ENCODE peak calls at places on chromosomes 13 and 19, in eight cellular contexts. One of them, this sample, is unnamed.

GRCh38 chr19:57075801-57076492 is 43.8 kb upstream of the USP29 start:
- DNase-seq in neural progenitor cell: no peak
- DNase-seq in uterus: no peak
- DNase-seq in WTC11: no peak
- DNase-seq in heart right ventricle: no peak
- DNase-seq in ascending aorta: no peak
- DNase-seq in A549: no peak
- DNase-seq in tibial artery: no peak
- DNase-seq in this sample: no peak

GRCh38 chr13:79245937-79246574 is 160.0 kb downstream of the RBM26 start:
- DNase-seq in neural progenitor cell: no peak
- DNase-seq in uterus: no peak
- DNase-seq in WTC11: no peak
- DNase-seq in heart right ventricle: no peak
- DNase-seq in ascending aorta: no peak
- DNase-seq in A549: no peak
- DNase-seq in tibial artery: no peak
- DNase-seq in this sample: no peak

GRCh38 chr13:28533049-28533436 is 38.1 kb upstream of the FLT1 start:
- DNase-seq in neural progenitor cell: no peak
- DNase-seq in uterus: no peak
- DNase-seq in WTC11: no peak
- DNase-seq in heart right ventricle: no peak
- DNase-seq in ascending aorta: no peak
- DNase-seq in A549: no peak
- DNase-seq in tibial artery: no peak
- DNase-seq in this sample: no peak

GRCh38 chr13:113584870-113585671 is 518 bp downstream of the TFDP1 start:
- DNase-seq in neural progenitor cell: peak
- DNase-seq in uterus: peak
- DNase-seq in WTC11: no peak
- DNase-seq in heart right ventricle: no peak
- DNase-seq in ascending aorta: no peak
- DNase-seq in A549: peak
- DNase-seq in tibial artery: peak
- DNase-seq in this sample: peak

GRCh38 chr19:28715157-28715556 is 497.8 kb downstream of the UQCRFS1 start:
- DNase-seq in neural progenitor cell: no peak
- DNase-seq in uterus: no peak
- DNase-seq in WTC11: no peak
- DNase-seq in heart right ventricle: no peak
- DNase-seq in ascending aorta: no peak
- DNase-seq in A549: no peak
- DNase-seq in tibial artery: no peak
- DNase-seq in this sample: no peak

GRCh38 chr13:110713981-110714797 is 689 bp downstream of the ING1 start:
- DNase-seq in neural progenitor cell: peak
- DNase-seq in uterus: peak
- DNase-seq in WTC11: peak
- DNase-seq in heart right ventricle: peak
- DNase-seq in ascending aorta: no peak
- DNase-seq in A549: no peak
- DNase-seq in tibial artery: peak
- DNase-seq in this sample: peak

GRCh38 chr13:51237887-51238286 is 15.7 kb downstream of the FAM124A start:
- DNase-seq in neural progenitor cell: no peak
- DNase-seq in uterus: no peak
- DNase-seq in WTC11: no peak
- DNase-seq in heart right ventricle: no peak
- DNase-seq in ascending aorta: no peak
- DNase-seq in A549: no peak
- DNase-seq in tibial artery: no peak
- DNase-seq in this sample: no peak

GRCh38 chr19:16698914-16699313 is 20.7 kb upstream of the NWD1 start:
- DNase-seq in neural progenitor cell: no peak
- DNase-seq in uterus: no peak
- DNase-seq in WTC11: no peak
- DNase-seq in heart right ventricle: peak
- DNase-seq in ascending aorta: no peak
- DNase-seq in A549: no peak
- DNase-seq in tibial artery: peak
- DNase-seq in this sample: no peak

GRCh38 chr19:56155124-56155687 is 14.1 kb downstream of the ZNF444 start:
- DNase-seq in neural progenitor cell: peak
- DNase-seq in uterus: no peak
- DNase-seq in WTC11: peak
- DNase-seq in heart right ventricle: peak
- DNase-seq in ascending aorta: no peak
- DNase-seq in A549: peak
- DNase-seq in tibial artery: no peak
- DNase-seq in this sample: peak

GRCh38 chr19:47653856-47654255 is 44.9 kb downstream of the BICRA start:
- DNase-seq in neural progenitor cell: no peak
- DNase-seq in uterus: no peak
- DNase-seq in WTC11: no peak
- DNase-seq in heart right ventricle: no peak
- DNase-seq in ascending aorta: no peak
- DNase-seq in A549: no peak
- DNase-seq in tibial artery: no peak
- DNase-seq in this sample: no peak

GRCh38 chr13:109509154-109509905 is 277.1 kb downstream of the IRS2 start:
- DNase-seq in neural progenitor cell: no peak
- DNase-seq in uterus: no peak
- DNase-seq in WTC11: no peak
- DNase-seq in heart right ventricle: no peak
- DNase-seq in ascending aorta: no peak
- DNase-seq in A549: no peak
- DNase-seq in tibial artery: no peak
- DNase-seq in this sample: no peak

DNA sequence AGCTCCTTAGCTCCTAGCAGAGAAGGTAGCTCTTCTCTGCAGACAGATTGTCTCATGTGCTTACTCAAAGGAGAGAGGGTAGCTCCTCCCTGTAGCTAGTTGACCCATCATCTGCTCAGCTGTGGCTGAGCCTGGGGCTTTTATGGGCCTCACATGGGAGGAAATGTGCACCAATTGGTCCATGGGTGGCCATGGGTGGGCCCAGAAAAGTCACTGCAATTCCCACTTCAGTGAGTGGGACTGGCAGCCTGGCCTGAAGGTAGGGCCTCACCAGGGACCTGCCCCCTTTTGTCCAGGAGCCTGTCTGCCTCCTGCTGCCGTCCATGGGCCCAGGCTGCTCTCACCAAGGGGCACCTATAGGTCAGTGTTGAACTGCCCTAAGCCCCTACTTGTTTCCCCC is 246.3 kb downstream of the GPC6 start:
- DNase-seq in neural progenitor cell: no peak
- DNase-seq in uterus: no peak
- DNase-seq in WTC11: no peak
- DNase-seq in heart right ventricle: no peak
- DNase-seq in ascending aorta: no peak
- DNase-seq in A549: no peak
- DNase-seq in tibial artery: no peak
- DNase-seq in this sample: no peak
- TF ChIP-seq CTCF in neural progenitor cell: no peak
- TF ChIP-seq CTCF in uterus: no peak
- TF ChIP-seq CTCF in WTC11: no peak
- TF ChIP-seq CTCF in heart right ventricle: no peak
- TF ChIP-seq CTCF in ascending aorta: no peak
- TF ChIP-seq CTCF in A549: no peak
- TF ChIP-seq CTCF in tibial artery: no peak
- TF ChIP-seq CTCF in this sample: no peak

GRCh38 chr19:7637374-7638256 is 705 bp downstream of the STXBP2 start:
- DNase-seq in neural progenitor cell: peak
- DNase-seq in uterus: no peak
- DNase-seq in WTC11: no peak
- DNase-seq in heart right ventricle: no peak
- DNase-seq in ascending aorta: no peak
- DNase-seq in A549: peak
- DNase-seq in tibial artery: no peak
- DNase-seq in this sample: no peak

GRCh38 chr19:7638802-7639465 is 2.0 kb downstream of the STXBP2 start:
- DNase-seq in neural progenitor cell: no peak
- DNase-seq in uterus: no peak
- DNase-seq in WTC11: no peak
- DNase-seq in heart right ventricle: no peak
- DNase-seq in ascending aorta: no peak
- DNase-seq in A549: no peak
- DNase-seq in tibial artery: no peak
- DNase-seq in this sample: no peak

GRCh38 chr19:7636317-7636690 is 606 bp upstream of the STXBP2 start:
- DNase-seq in neural progenitor cell: no peak
- DNase-seq in uterus: no peak
- DNase-seq in WTC11: no peak
- DNase-seq in heart right ventricle: no peak
- DNase-seq in ascending aorta: no peak
- DNase-seq in A549: no peak
- DNase-seq in tibial artery: no peak
- DNase-seq in this sample: no peak

GRCh38 chr19:7635670-7636069 is 1.2 kb upstream of the STXBP2 start:
- DNase-seq in neural progenitor cell: no peak
- DNase-seq in uterus: no peak
- DNase-seq in WTC11: no peak
- DNase-seq in heart right ventricle: no peak
- DNase-seq in ascending aorta: no peak
- DNase-seq in A549: no peak
- DNase-seq in tibial artery: no peak
- DNase-seq in this sample: no peak

DNA sequence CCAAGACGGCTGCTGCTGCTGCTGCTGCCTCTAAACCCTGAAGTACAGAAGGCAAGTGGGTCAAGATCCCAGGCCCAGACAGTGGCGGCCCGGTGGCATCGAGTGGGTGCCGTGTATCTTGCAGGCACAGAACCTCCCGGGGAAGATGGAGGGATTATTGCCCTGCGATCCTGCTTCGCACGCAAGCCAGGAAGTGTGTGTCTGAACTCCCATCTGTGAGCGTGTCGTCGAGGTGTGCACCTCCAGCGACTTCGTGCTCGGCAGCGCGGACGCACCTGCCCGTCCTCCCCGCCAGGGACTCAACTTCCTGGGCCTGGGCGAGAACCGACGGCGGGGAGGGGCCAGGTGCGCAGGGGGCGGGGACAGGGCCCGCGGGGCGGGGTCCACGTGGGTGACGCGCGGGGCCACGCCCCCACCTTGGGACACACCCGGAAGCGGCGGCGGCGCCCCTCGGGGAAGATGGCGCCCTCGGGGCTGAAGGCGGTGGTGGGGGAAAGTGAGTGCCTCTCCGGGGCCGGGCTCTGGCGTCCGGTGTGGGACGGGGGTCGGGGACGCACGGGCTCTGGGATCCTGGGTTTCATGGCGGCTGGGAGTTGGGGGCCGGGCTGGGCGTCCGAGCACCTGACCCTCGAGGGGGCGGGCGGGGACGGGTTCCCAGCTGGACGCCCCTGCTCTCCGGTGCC is at the start of gene STXBP2:
- DNase-seq in neural progenitor cell: peak
- DNase-seq in uterus: peak
- DNase-seq in WTC11: peak
- DNase-seq in heart right ventricle: peak
- DNase-seq in ascending aorta: peak
- DNase-seq in A549: peak
- DNase-seq in tibial artery: peak
- DNase-seq in this sample: peak
- TF ChIP-seq CTCF in neural progenitor cell: no peak
- TF ChIP-seq CTCF in uterus: no peak
- TF ChIP-seq CTCF in WTC11: no peak
- TF ChIP-seq CTCF in heart right ventricle: no peak
- TF ChIP-seq CTCF in ascending aorta: no peak
- TF ChIP-seq CTCF in A549: no peak
- TF ChIP-seq CTCF in tibial artery: no peak
- TF ChIP-seq CTCF in this sample: no peak

GRCh38 chr19:52331757-52332156 is 4.3 kb upstream of the ZNF610 start:
- DNase-seq in neural progenitor cell: no peak
- DNase-seq in uterus: no peak
- DNase-seq in WTC11: no peak
- DNase-seq in heart right ventricle: no peak
- DNase-seq in ascending aorta: no peak
- DNase-seq in A549: no peak
- DNase-seq in tibial artery: no peak
- DNase-seq in this sample: no peak

GRCh38 chr19:52335768-52336116 is 301 bp upstream of the ZNF610 start:
- DNase-seq in neural progenitor cell: no peak
- DNase-seq in uterus: no peak
- DNase-seq in WTC11: no peak
- DNase-seq in heart right ventricle: no peak
- DNase-seq in ascending aorta: no peak
- DNase-seq in A549: no peak
- DNase-seq in tibial artery: no peak
- DNase-seq in this sample: no peak

GRCh38 chr19:52336117-52336811 is at the start of gene ZNF610:
- DNase-seq in neural progenitor cell: peak
- DNase-seq in uterus: peak
- DNase-seq in WTC11: peak
- DNase-seq in heart right ventricle: peak
- DNase-seq in ascending aorta: peak
- DNase-seq in A549: no peak
- DNase-seq in tibial artery: peak
- DNase-seq in this sample: peak

DNA sequence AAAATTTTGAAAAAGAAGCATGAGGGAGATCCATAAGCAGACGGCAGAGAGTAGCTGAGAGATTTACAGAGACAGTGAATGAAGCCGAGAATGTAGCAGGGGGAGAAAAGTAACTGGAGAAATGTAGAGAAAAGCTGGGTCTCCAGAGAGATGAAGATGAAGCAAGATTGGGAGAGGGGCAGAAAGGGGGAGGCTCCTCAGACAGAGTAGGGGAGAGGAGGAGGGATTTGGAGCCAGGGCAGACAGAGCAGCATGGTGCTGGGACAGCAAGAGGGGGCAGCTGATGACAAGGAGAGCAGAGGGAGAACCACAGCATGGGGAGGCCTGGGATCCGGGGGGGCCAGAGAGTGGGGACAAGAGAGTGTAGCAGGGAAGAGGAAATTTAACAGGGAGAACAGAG is 933 bp downstream of the ZNF610 start:
- DNase-seq in neural progenitor cell: peak
- DNase-seq in uterus: no peak
- DNase-seq in WTC11: no peak
- DNase-seq in heart right ventricle: no peak
- DNase-seq in ascending aorta: no peak
- DNase-seq in A549: no peak
- DNase-seq in tibial artery: no peak
- DNase-seq in this sample: peak
- TF ChIP-seq CTCF in neural progenitor cell: no peak
- TF ChIP-seq CTCF in uterus: no peak
- TF ChIP-seq CTCF in WTC11: no peak
- TF ChIP-seq CTCF in heart right ventricle: no peak
- TF ChIP-seq CTCF in ascending aorta: no peak
- TF ChIP-seq CTCF in A549: no peak
- TF ChIP-seq CTCF in tibial artery: no peak
- TF ChIP-seq CTCF in this sample: no peak

DNA sequence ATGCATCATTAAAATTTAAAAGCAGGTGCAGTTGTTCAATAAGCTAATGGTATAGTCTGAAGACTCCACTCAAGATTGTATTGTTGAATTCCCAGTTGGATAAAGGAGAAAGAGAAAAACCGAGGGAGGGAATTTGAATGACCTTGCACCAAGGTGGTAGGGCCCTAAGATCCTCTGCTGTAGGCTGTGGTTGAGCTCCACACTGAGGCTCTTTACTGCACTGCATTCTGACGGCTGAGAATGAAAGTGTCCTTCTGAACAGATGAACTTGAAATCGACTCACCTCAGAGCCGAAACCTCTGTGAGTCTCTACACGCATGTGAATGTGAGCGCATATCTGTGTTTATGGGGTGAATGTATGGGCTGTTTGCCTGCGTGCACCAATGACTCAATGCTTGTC is 388.9 kb upstream of the DACH1 start:
- DNase-seq in neural progenitor cell: peak
- DNase-seq in uterus: no peak
- DNase-seq in WTC11: peak
- DNase-seq in heart right ventricle: no peak
- DNase-seq in ascending aorta: no peak
- DNase-seq in A549: no peak
- DNase-seq in tibial artery: no peak
- DNase-seq in this sample: peak
- TF ChIP-seq CTCF in neural progenitor cell: peak
- TF ChIP-seq CTCF in uterus: no peak
- TF ChIP-seq CTCF in WTC11: peak
- TF ChIP-seq CTCF in heart right ventricle: peak
- TF ChIP-seq CTCF in ascending aorta: no peak
- TF ChIP-seq CTCF in A549: no peak
- TF ChIP-seq CTCF in tibial artery: no peak
- TF ChIP-seq CTCF in this sample: peak

This sample was measured in glutamatergic neuron.